ENCODE peak calls at places on chromosomes 4 and X, in nine cellular contexts. R, W, E, H, Y, F, K, D and V are unnamed samples.

GRCh38 chr4:70667710-70668535 is 1.6 kb upstream of the JCHAIN start:
- DNase-seq in R (no peak), W (no peak), E (peak), H (no peak), Y (no peak), F (no peak), K (no peak), D (no peak), V (no peak)

GRCh38 chr4:164614999-164615398 is 138.9 kb upstream of the SMIM31 start:
- DNase-seq in R (no peak), W (no peak), E (no peak), H (no peak), Y (no peak), F (no peak), K (no peak), D (no peak), V (no peak)

GRCh38 chr4:101326586-101326985 is 20.7 kb downstream of the PPP3CA start:
- DNase-seq in R (no peak), W (no peak), E (peak), H (no peak), Y (no peak), F (no peak), K (no peak), D (no peak), V (no peak)

GRCh38 chrX:45806410-45807121 is 605.9 kb upstream of the DIPK2B start:
- DNase-seq in R (no peak), W (no peak), E (peak), H (no peak), Y (no peak), F (no peak), K (peak), D (no peak), V (no peak)

GRCh38 chr4:3297066-3297859 is 4.4 kb downstream of the RGS12 start:
- DNase-seq in R (peak), W (no peak), E (no peak), H (no peak), Y (no peak), F (no peak), K (no peak), D (peak), V (no peak)

GRCh38 chr4:140777894-140778293 is 21.7 kb upstream of the TBC1D9 start:
- DNase-seq in R (no peak), W (no peak), E (no peak), H (no peak), Y (no peak), F (no peak), K (no peak), D (no peak), V (no peak)

GRCh38 chr4:78480286-78480685 is 71.3 kb upstream of the ANXA3 start:
- DNase-seq in R (no peak), W (no peak), E (no peak), H (no peak), Y (no peak), F (no peak), K (no peak), D (no peak), V (no peak)

GRCh38 chrX:68413254-68413653 is 20.0 kb downstream of the OPHN1 start:
- DNase-seq in R (no peak), W (no peak), E (no peak), H (no peak), Y (no peak), F (no peak), K (no peak), D (no peak), V (no peak)

GRCh38 chr4:17597517-17597916 is 16.9 kb upstream of the MED28 start:
- DNase-seq in R (no peak), W (no peak), E (peak), H (no peak), Y (no peak), F (no peak), K (peak), D (no peak), V (peak)

GRCh38 chr4:86223472-86223871 is 136.4 kb downstream of the MAPK10 start:
- DNase-seq in R (no peak), W (no peak), E (peak), H (no peak), Y (no peak), F (peak), K (peak), D (no peak), V (peak)

GRCh38 chr4:88967883-88968316 is 89.1 kb downstream of the FAM13A start:
- DNase-seq in R (no peak), W (no peak), E (no peak), H (no peak), Y (no peak), F (no peak), K (no peak), D (no peak), V (no peak)

GRCh38 chr4:39486221-39486804 is 27.5 kb downstream of the LIAS start:
- DNase-seq in R (no peak), W (no peak), E (no peak), H (no peak), Y (no peak), F (no peak), K (no peak), D (no peak), V (peak)

GRCh38 chr4:86011117-86011516 is 348.7 kb downstream of the MAPK10 start:
- DNase-seq in R (no peak), W (no peak), E (peak), H (no peak), Y (no peak), F (no peak), K (peak), D (no peak), V (no peak)

GRCh38 chr4:786074-786741 is 39.7 kb downstream of the CPLX1 start:
- DNase-seq in R (no peak), W (no peak), E (no peak), H (no peak), Y (no peak), F (no peak), K (no peak), D (no peak), V (no peak)

GRCh38 chr4:141636077-141636770 is at the start of gene IL15:
- DNase-seq in R (peak), W (peak), E (peak), H (peak), Y (no peak), F (peak), K (peak), D (peak), V (peak)

GRCh38 chr4:93645120-93645519 is 183.4 kb upstream of the ATOH1 start:
- DNase-seq in R (no peak), W (no peak), E (no peak), H (no peak), Y (no peak), F (no peak), K (no peak), D (no peak), V (no peak)

GRCh38 chr4:73836373-73837269 is at the start of gene CXCL6:
- DNase-seq in R (peak), W (no peak), E (no peak), H (peak), Y (no peak), F (no peak), K (peak), D (peak), V (no peak)

GRCh38 chr4:2793920-2794706 is 1.2 kb downstream of the SH3BP2 start:
- DNase-seq in R (peak), W (peak), E (no peak), H (peak), Y (no peak), F (no peak), K (peak), D (peak), V (peak)

GRCh38 chrX:140141444-140142029 is 176.2 kb upstream of the CXorf66 start:
- DNase-seq in R (no peak), W (no peak), E (peak), H (no peak), Y (no peak), F (peak), K (peak), D (peak), V (peak)

GRCh38 chrX:152897216-152898144 is at the start of gene ZNF185:
- DNase-seq in R (no peak), W (no peak), E (no peak), H (peak), Y (no peak), F (no peak), K (peak), D (no peak), V (no peak)

GRCh38 chrX:69506617-69507499 is 2.7 kb downstream of the NALF2 start:
- DNase-seq in R (no peak), W (no peak), E (no peak), H (no peak), Y (peak), F (no peak), K (no peak), D (no peak), V (no peak)

GRCh38 chrX:150338615-150339014 is 24.5 kb upstream of the MAMLD1 start:
- DNase-seq in R (no peak), W (no peak), E (no peak), H (no peak), Y (no peak), F (no peak), K (no peak), D (no peak), V (no peak)

GRCh38 chr4:40238700-40239548 is 42.1 kb downstream of the RHOH start:
- DNase-seq in R (no peak), W (no peak), E (no peak), H (no peak), Y (no peak), F (no peak), K (no peak), D (no peak), V (peak)

GRCh38 chr4:55117511-55117910 is 7.9 kb downstream of the KDR start:
- DNase-seq in R (no peak), W (no peak), E (no peak), H (no peak), Y (no peak), F (no peak), K (no peak), D (no peak), V (no peak)

GRCh38 chr4:113674251-113674650 is 87.3 kb downstream of the CAMK2D start:
- DNase-seq in R (no peak), W (no peak), E (no peak), H (no peak), Y (no peak), F (no peak), K (no peak), D (no peak), V (no peak)

GRCh38 chr4:170736710-170737109 is 647.0 kb upstream of the AADAT start:
- DNase-seq in R (no peak), W (no peak), E (no peak), H (no peak), Y (no peak), F (no peak), K (no peak), D (no peak), V (no peak)

GRCh38 chr4:64899563-64899962 is 490.3 kb upstream of the TECRL start:
- DNase-seq in R (no peak), W (no peak), E (no peak), H (no peak), Y (no peak), F (no peak), K (no peak), D (no peak), V (no peak)

GRCh38 chrX:136754641-136755040 is 26.1 kb downstream of the ARHGEF6 start:
- DNase-seq in R (no peak), W (peak), E (no peak), H (peak), Y (no peak), F (no peak), K (no peak), D (no peak), V (no peak)

GRCh38 chr4:107719211-107719926 is 665 bp downstream of the PAPSS1 start:
- DNase-seq in R (no peak), W (no peak), E (peak), H (no peak), Y (no peak), F (no peak), K (peak), D (no peak), V (peak)

GRCh38 chr4:48780867-48781219 is 764 bp upstream of the FRYL start:
- DNase-seq in R (no peak), W (peak), E (peak), H (no peak), Y (no peak), F (no peak), K (peak), D (peak), V (peak)

GRCh38 chr4:38123555-38123954 is 163.4 kb downstream of the PTTG2 start:
- DNase-seq in R (no peak), W (no peak), E (no peak), H (no peak), Y (no peak), F (no peak), K (no peak), D (no peak), V (no peak)

GRCh38 chr4:83013420-83013867 is 2.8 kb upstream of the LIN54 start:
- DNase-seq in R (no peak), W (no peak), E (no peak), H (no peak), Y (no peak), F (no peak), K (no peak), D (no peak), V (no peak)

GRCh38 chr4:53421791-53422190 is 44.4 kb downstream of the FIP1L1 start:
- DNase-seq in R (no peak), W (no peak), E (no peak), H (no peak), Y (no peak), F (no peak), K (no peak), D (no peak), V (no peak)

GRCh38 chr4:80839792-80840191 is 190.7 kb upstream of the BMP3 start:
- DNase-seq in R (no peak), W (no peak), E (no peak), H (no peak), Y (no peak), F (no peak), K (no peak), D (no peak), V (no peak)

GRCh38 chrX:12949205-12949926 is 25.5 kb upstream of the TMSB4X start:
- DNase-seq in R (no peak), W (no peak), E (peak), H (no peak), Y (no peak), F (no peak), K (no peak), D (no peak), V (no peak)

GRCh38 chrX:38654302-38654701 is 93.0 kb downstream of the TSPAN7 start:
- DNase-seq in R (no peak), W (no peak), E (peak), H (no peak), Y (no peak), F (peak), K (peak), D (no peak), V (peak)

GRCh38 chr4:109113511-109113910 is 188.9 kb downstream of the COL25A1 start:
- DNase-seq in R (no peak), W (no peak), E (peak), H (no peak), Y (no peak), F (no peak), K (no peak), D (no peak), V (no peak)

GRCh38 chr4:170124391-170124790 is 34.6 kb upstream of the AADAT start:
- DNase-seq in R (no peak), W (no peak), E (no peak), H (no peak), Y (no peak), F (no peak), K (no peak), D (no peak), V (no peak)

GRCh38 chr4:26916195-26916594 is 55.6 kb downstream of the STIM2 start:
- DNase-seq in R (no peak), W (no peak), E (peak), H (no peak), Y (no peak), F (no peak), K (no peak), D (no peak), V (no peak)

GRCh38 chr4:123600426-123600825 is 203.8 kb downstream of the SPRY1 start:
- DNase-seq in R (no peak), W (no peak), E (no peak), H (no peak), Y (no peak), F (no peak), K (no peak), D (no peak), V (no peak)

GRCh38 chr4:123599061-123599919 is 202.7 kb downstream of the SPRY1 start:
- DNase-seq in R (no peak), W (no peak), E (peak), H (no peak), Y (no peak), F (no peak), K (no peak), D (no peak), V (peak)

GRCh38 chr4:123602007-123602406 is 205.4 kb downstream of the SPRY1 start:
- DNase-seq in R (no peak), W (no peak), E (no peak), H (no peak), Y (no peak), F (no peak), K (no peak), D (no peak), V (no peak)

GRCh38 chr4:123600921-123601904 is 204.6 kb downstream of the SPRY1 start:
- DNase-seq in R (no peak), W (no peak), E (no peak), H (no peak), Y (no peak), F (no peak), K (no peak), D (no peak), V (no peak)

DNA sequence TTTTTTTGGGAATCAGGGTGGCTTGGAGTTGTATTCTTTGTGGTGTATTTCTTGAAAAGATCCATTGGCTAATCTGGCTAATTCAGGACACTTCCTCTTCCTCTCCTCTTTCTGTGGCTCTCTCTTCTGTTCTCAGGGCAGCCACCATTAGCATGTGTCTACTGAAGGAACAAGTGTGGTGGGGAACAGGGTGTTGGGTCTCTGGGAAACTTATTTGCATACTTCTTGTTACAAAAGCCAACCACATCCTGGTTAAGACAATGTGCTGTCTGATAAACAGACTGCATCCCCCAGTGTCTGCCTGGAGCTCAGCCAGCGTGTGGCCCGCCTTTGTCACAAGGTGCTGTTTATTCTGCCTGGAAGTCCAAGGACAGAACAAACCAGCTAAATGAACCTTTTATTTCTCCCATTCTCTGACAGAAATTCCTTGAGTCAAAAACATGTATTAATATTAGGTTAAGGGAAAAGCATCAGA is 203.4 kb downstream of the SPRY1 start:
- DNase-seq in R (peak), W (peak), E (peak), H (peak), Y (no peak), F (no peak), K (peak), D (peak), V (peak)
- TF ChIP-seq POLR2A in R (no peak), W (no peak), E (no peak), H (no peak), Y (no peak), F (no peak), K (no peak), D (no peak), V (peak)

GRCh38 chrX:103629295-103630170 is 758 bp downstream of the TCEAL1 start:
- DNase-seq in R (peak), W (peak), E (peak), H (peak), Y (no peak), F (no peak), K (peak), D (peak), V (peak)
- TF ChIP-seq POLR2A in R (peak), W (no peak), E (no peak), H (peak), Y (peak), F (no peak), K (peak), D (peak), V (peak)

DNA sequence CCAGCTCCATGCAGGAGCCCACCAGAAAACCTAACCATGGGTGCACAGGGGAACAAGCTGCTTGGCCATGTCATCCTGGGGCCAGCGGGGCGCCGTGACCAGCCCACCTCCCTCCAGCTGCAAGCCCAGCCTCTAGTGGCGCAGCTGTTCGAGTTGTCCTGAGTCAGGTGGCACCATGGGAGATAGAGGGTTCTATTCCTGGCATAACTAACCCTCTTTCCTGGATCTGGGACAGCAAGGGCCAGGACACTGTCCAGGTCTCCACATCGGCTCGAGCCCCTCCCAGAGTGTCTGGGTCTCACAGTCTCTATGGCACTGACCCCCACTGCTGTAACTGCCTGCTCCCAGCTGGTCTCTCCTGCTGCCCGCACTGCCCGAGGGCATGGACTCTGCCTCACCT is 16.7 kb downstream of the ABLIM2 start:
- DNase-seq in R (no peak), W (peak), E (no peak), H (no peak), Y (no peak), F (no peak), K (no peak), D (no peak), V (no peak)
- TF ChIP-seq POLR2A in R (no peak), W (no peak), E (no peak), H (no peak), Y (no peak), F (no peak), K (no peak), D (no peak), V (no peak)

GRCh38 chr4:146883070-146883469 is 62.6 kb downstream of the TTC29 start:
- DNase-seq in R (no peak), W (no peak), E (no peak), H (no peak), Y (no peak), F (no peak), K (no peak), D (no peak), V (no peak)
- TF ChIP-seq POLR2A in R (no peak), W (no peak), E (no peak), H (no peak), Y (no peak), F (no peak), K (no peak), D (no peak), V (no peak)

GRCh38 chr4:6746721-6747689 is 31.0 kb downstream of the BLOC1S4 start:
- DNase-seq in R (no peak), W (peak), E (no peak), H (peak), Y (no peak), F (no peak), K (no peak), D (peak), V (no peak)
- TF ChIP-seq POLR2A in R (no peak), W (no peak), E (no peak), H (no peak), Y (no peak), F (no peak), K (no peak), D (no peak), V (no peak)

DNA sequence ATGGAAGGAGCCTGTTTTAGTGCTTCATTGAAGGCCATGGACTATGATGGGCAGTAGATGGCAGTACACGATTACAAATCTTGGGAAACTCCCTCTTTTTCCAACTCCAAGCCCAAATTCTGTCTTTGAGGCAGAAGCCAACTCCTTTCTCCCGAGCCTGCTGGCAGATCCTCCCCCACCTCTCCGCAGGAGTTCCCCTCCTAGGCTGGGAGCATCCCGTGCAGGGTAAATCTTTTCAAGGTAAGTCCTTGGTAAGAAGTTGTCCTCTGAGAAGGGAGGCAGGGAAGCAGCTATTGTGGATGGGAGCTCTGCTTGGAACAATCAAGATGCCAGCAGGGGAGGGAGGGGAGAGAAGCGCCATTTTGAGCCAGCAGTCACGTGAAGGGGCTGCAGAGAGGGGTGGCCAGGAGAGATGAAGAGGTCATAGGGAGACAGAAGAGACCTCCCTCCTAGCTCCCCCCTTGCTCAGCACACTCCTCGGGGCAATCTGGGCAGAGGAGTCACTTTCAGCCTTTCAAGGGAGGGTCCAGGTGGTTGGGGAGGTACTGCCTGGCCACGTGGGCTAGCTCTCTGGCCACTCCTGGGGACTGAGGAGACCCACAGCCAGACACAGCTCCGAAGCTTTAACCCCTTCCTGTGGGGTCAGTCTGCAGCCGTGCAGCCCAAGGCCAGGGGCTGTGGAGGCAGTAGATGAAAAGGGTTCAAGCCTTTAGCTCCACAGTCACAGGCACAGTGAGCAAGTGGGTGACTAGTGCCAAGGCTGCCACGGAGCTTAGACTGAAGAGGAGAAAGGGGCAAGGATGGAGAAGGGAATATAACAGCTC is 9.6 kb downstream of the CC2D2A start:
- DNase-seq in R (no peak), W (peak), E (peak), H (peak), Y (no peak), F (peak), K (peak), D (peak), V (peak)
- TF ChIP-seq POLR2A in R (no peak), W (no peak), E (peak), H (no peak), Y (no peak), F (peak), K (no peak), D (no peak), V (no peak)